ENCODE peak calls at places on chromosomes 3 and 15, in eight cellular contexts. S is stimulated activated CD8-positive, alpha-beta memory T cell treated with anti-CD3 and anti-CD28 coated beads, Interleukin-4, amount 100 ng/mL, for 24 hours; R is body of pancreas; W is NCI-H526 treated with DMSO at 0.1 percent for 48 hours; G is NCI-H1417; H is omental fat pad; I is neuronal stem cell; J is naive thymus-derived CD8-positive, alpha-beta T cell. T is an unnamed sample.

GRCh38 chr3:16430717-16431630 is 82.5 kb downstream of the RFTN1 start:
- DNase-seq in W (no peak), S (no peak), G (no peak), J (no peak), R (no peak), H (no peak), I (no peak), T (no peak)

GRCh38 chr3:48919215-48920138 is 835 bp downstream of the ARIH2 start:
- DNase-seq in H (no peak), W (no peak), I (no peak), S (peak; percentile 44), J (peak; percentile 52), G (peak; percentile 5), R (peak; percentile 24), T (peak; percentile 81)

GRCh38 chr3:104575631-104576030 is 791.1 kb upstream of the ALCAM start:
- DNase-seq in J (no peak), I (no peak), G (no peak), R (no peak), S (no peak), W (no peak), H (no peak), T (no peak)

GRCh38 chr15:63933522-63933921 is 99.8 kb upstream of the HERC1 start:
- DNase-seq in W (no peak), R (no peak), I (no peak), G (no peak), H (no peak), J (no peak), S (no peak), T (no peak)

GRCh38 chr3:10470666-10471336 is 34.6 kb downstream of the ATP2B2 start:
- DNase-seq in H (no peak), S (no peak), W (no peak), I (peak; percentile 79), J (no peak), R (no peak), G (peak; percentile 55), T (no peak)

GRCh38 chr15:64070965-64071851 is 22.4 kb downstream of the CIAO2A start:
- DNase-seq in W (no peak), I (no peak), G (no peak), R (peak; percentile 69), H (peak; percentile 50), J (no peak), S (no peak), T (no peak)

GRCh38 chr3:135513106-135514063 is 452.1 kb upstream of the PPP2R3A start:
- DNase-seq in S (no peak), H (no peak), G (no peak), R (no peak), I (no peak), J (no peak), W (no peak), T (no peak)

GRCh38 chr3:184616416-184616815 is 54.8 kb downstream of the EPHB3 start:
- DNase-seq in W (no peak), S (no peak), R (no peak), J (no peak), G (no peak), H (no peak), I (no peak), T (no peak)

GRCh38 chr15:78651930-78652655 is 11.1 kb upstream of the CHRNB4 start:
- DNase-seq in I (no peak), W (no peak), H (no peak), J (no peak), R (no peak), S (no peak), G (no peak), T (no peak)

GRCh38 chr3:143171656-143172055 is 52.1 kb downstream of the CHST2 start:
- DNase-seq in W (no peak), S (no peak), H (no peak), R (no peak), J (no peak), I (no peak), G (no peak), T (no peak)

GRCh38 chr3:171982829-171983228 is 56.5 kb upstream of the FNDC3B start:
- DNase-seq in H (no peak), S (no peak), G (no peak), R (no peak), J (no peak), W (no peak), I (no peak), T (no peak)

GRCh38 chr3:168123211-168124173 is 27.8 kb upstream of the GOLIM4 start:
- DNase-seq in J (no peak), G (no peak), S (no peak), R (no peak), H (no peak), W (no peak), I (no peak), T (no peak)

GRCh38 chr15:77722759-77723460 is 90.2 kb upstream of the LINGO1 start:
- DNase-seq in I (no peak), W (no peak), J (no peak), S (no peak), R (no peak), G (no peak), H (no peak), T (no peak)

GRCh38 chr3:54853573-54854404 is 74.1 kb downstream of the LRTM1 start:
- DNase-seq in I (peak; percentile 59), J (peak; percentile 18), H (peak; percentile 65), S (peak; percentile 14), R (peak; percentile 73), W (peak; percentile 38), G (peak; percentile 64), T (peak; percentile 65)

GRCh38 chr3:175288616-175289015 is 429.5 kb downstream of the NAALADL2 start:
- DNase-seq in G (no peak), J (no peak), H (no peak), W (no peak), I (no peak), S (no peak), R (no peak), T (no peak)

GRCh38 chr3:78712270-78712669 is 1055.5 kb downstream of the ROBO1 start:
- DNase-seq in R (no peak), H (no peak), W (no peak), S (no peak), I (no peak), G (no peak), J (no peak), T (no peak)

GRCh38 chr15:101325263-101326025 is 30.4 kb upstream of the SNRPA1 start:
- DNase-seq in W (no peak), I (no peak), S (no peak), R (peak; percentile 7), J (no peak), H (no peak), G (no peak), T (no peak)

GRCh38 chr3:30667250-30667585 is 60.8 kb downstream of the TGFBR2 start:
- DNase-seq in I (peak; percentile 30), W (no peak), J (peak; percentile 42), H (no peak), S (no peak), G (no peak), R (no peak), T (no peak)

GRCh38 chr3:87225659-87226058 is 1.4 kb upstream of the CHMP2B start:
- DNase-seq in R (peak; percentile 37), G (peak; percentile 27), H (no peak), W (no peak), J (no peak), S (no peak), I (no peak), T (no peak)

GRCh38 chr3:183551930-183552329 is 3.6 kb downstream of the KLHL6 start:
- DNase-seq in W (no peak), S (no peak), R (no peak), G (no peak), I (no peak), J (no peak), H (no peak), T (no peak)

GRCh38 chr15:31145271-31145911 is 43.9 kb upstream of the TRPM1 start:
- DNase-seq in I (no peak), G (no peak), S (no peak), H (no peak), W (no peak), J (no peak), R (no peak), T (no peak)

GRCh38 chr15:34239151-34239761 is 14.4 kb downstream of the EMC4 start:
- DNase-seq in G (no peak), H (no peak), S (no peak), J (no peak), I (no peak), W (no peak), R (no peak), T (peak; percentile 17)

T was measured in GM20000.